ENCODE peak calls at places on chromosome 16, in eight cellular contexts. J is IMR-90, S is hippocampal formation, B is nephron progenitor cell, V is H54, G is vagina, A is iPS DF 19.7, L is GF-D8. Z is an unnamed sample.

GRCh38 chr16:79821911-79822310 is 221.4 kb upstream of the MAF start:
- DNase-seq in J (no peak), S (no peak), B (no peak), V (no peak), G (no peak), A (no peak), L (no peak), Z (no peak)

GRCh38 chr16:86353185-86353584 is 157.1 kb upstream of the FOXF1 start:
- DNase-seq in J (peak), S (no peak), B (no peak), V (peak), G (no peak), A (no peak), L (no peak), Z (no peak)

GRCh38 chr16:342455-343213 is 9.9 kb downstream of the AXIN1 start:
- DNase-seq in J (no peak), S (no peak), B (no peak), V (no peak), G (no peak), A (no peak), L (peak), Z (no peak)

GRCh38 chr16:67731071-67731810 is 12.1 kb upstream of the GFOD2 start:
- DNase-seq in J (no peak), S (no peak), B (no peak), V (no peak), G (no peak), A (no peak), L (no peak), Z (no peak)

GRCh38 chr16:77888786-77889185 is 100.4 kb downstream of the VAT1L start:
- DNase-seq in J (peak), S (no peak), B (no peak), V (no peak), G (no peak), A (no peak), L (no peak), Z (no peak)

GRCh38 chr16:66427871-66428681 is 981 bp downstream of the BEAN1 start:
- DNase-seq in J (no peak), S (no peak), B (peak), V (no peak), G (no peak), A (no peak), L (no peak), Z (no peak)

GRCh38 chr16:81237282-81237681 is 1.2 kb upstream of the BCO1 start:
- DNase-seq in J (no peak), S (no peak), B (no peak), V (no peak), G (no peak), A (no peak), L (no peak), Z (no peak)

GRCh38 chr16:58506241-58507194 is 6.6 kb downstream of the NDRG4 start:
- DNase-seq in J (no peak), S (no peak), B (no peak), V (no peak), G (no peak), A (no peak), L (no peak), Z (no peak)